ENCODE peak calls at places on chromosomes 5 and 9, in ten cellular contexts. Z is fibroblast of lung, O is ascending aorta, L is amygdala, C is T-helper 9 cell, E is OCI-LY7, U is HCEC 1CT, Q is H7, Y is NCI-H345, S is brain microvascular endothelial cell. T is an unnamed sample.

GRCh38 chr9:120923620-120924328 is 2.8 kb downstream of the TRAF1 start:
- DNase-seq in Z (no peak), O (no peak), L (no peak), C (no peak), E (no peak), U (no peak), Q (no peak), Y (no peak), S (no peak), T (no peak)

GRCh38 chr9:89837911-89838310 is 233.1 kb downstream of the GADD45G start:
- DNase-seq in Z (no peak), O (no peak), L (no peak), C (no peak), E (no peak), U (no peak), Q (no peak), Y (no peak), S (no peak), T (no peak)

GRCh38 chr5:36507332-36507952 is 99.0 kb upstream of the SLC1A3 start:
- DNase-seq in Z (peak; percentile 52), O (no peak), L (no peak), C (peak; percentile 58), E (peak; percentile 71), U (peak; percentile 56), Q (peak; percentile 57), Y (peak; percentile 59), S (peak; percentile 61), T (peak; percentile 20)

GRCh38 chr5:88029011-88029410 is 239.6 kb downstream of the TMEM161B start:
- DNase-seq in Z (no peak), O (no peak), L (no peak), C (no peak), E (no peak), U (no peak), Q (no peak), Y (no peak), S (no peak), T (no peak)

GRCh38 chr5:65871182-65871581 is 55.2 kb upstream of the ERBIN start:
- DNase-seq in Z (peak; percentile 88), O (no peak), L (no peak), C (no peak), E (no peak), U (peak; percentile 92), Q (no peak), Y (no peak), S (peak; percentile 53), T (no peak)

GRCh38 chr5:150302301-150303069 is at the start of gene ARSI:
- DNase-seq in Z (peak; percentile 46), O (no peak), L (no peak), C (no peak), E (no peak), U (peak; percentile 56), Q (peak; percentile 97), Y (no peak), S (no peak), T (no peak)

GRCh38 chr5:1505506-1506241 is 18.1 kb downstream of the LPCAT1 start:
- DNase-seq in Z (no peak), O (no peak), L (no peak), C (no peak), E (no peak), U (no peak), Q (peak; percentile 79), Y (no peak), S (no peak), T (no peak)

GRCh38 chr5:142821733-142822487 is 51.7 kb downstream of the ARHGAP26 start:
- DNase-seq in Z (peak; percentile 95), O (no peak), L (no peak), C (no peak), E (no peak), U (peak; percentile 91), Q (no peak), Y (no peak), S (peak; percentile 79), T (no peak)

GRCh38 chr5:89374818-89375521 is 492.0 kb upstream of the MEF2C start:
- DNase-seq in Z (no peak), O (no peak), L (no peak), C (no peak), E (no peak), U (no peak), Q (no peak), Y (peak; percentile 62), S (no peak), T (peak; percentile 12)

GRCh38 chr5:177447611-177448243 is 1.1 kb downstream of the PRR7 start:
- DNase-seq in Z (peak; percentile 73), O (no peak), L (peak; percentile 35), C (no peak), E (peak; percentile 43), U (peak; percentile 83), Q (peak; percentile 89), Y (no peak), S (no peak), T (no peak)

GRCh38 chr9:86034863-86035734 is 64.3 kb downstream of the GOLM1 start:
- DNase-seq in Z (peak; percentile 66), O (no peak), L (no peak), C (no peak), E (peak; percentile 12), U (peak; percentile 52), Q (peak; percentile 82), Y (peak; percentile 44), S (peak; percentile 50), T (peak; percentile 7)

T was measured in NCI-H510A.